ENCODE peak calls at places on chromosomes 4 and X, in nine cellular contexts. D is kidney epithelial cell; J is activated CD4-positive, alpha-beta T cell treated with anti-CD3 and anti-CD28 coated beads, Interleukin-2, amount 10 ng/mL, durations not matched to agents 7 days and 5 days; S is tibial nerve; W is fibroblast of mammary gland; F is NCI-H460; T is fibroblast of pulmonary artery; O is astrocyte of the spinal cord; C is activated naive CD8-positive, alpha-beta T cell treated with anti-CD3 and anti-CD28 coated beads, Interleukin-2, amount 50 U/mL, for 16 hours. U is an unnamed sample.

GRCh38 chr4:24970191-24970590 is 57.3 kb upstream of the CCDC149 start:
- DNase-seq in O (no peak), C (no peak), J (no peak), T (no peak), F (no peak), W (no peak), S (no peak), D (no peak), U (no peak)

GRCh38 chr4:140595065-140595464 is 26.3 kb upstream of the UCP1 start:
- DNase-seq in S (no peak), O (no peak), W (peak), C (no peak), T (peak), J (no peak), F (peak), D (no peak), U (peak)

GRCh38 chr4:106869551-106869950 is 166.6 kb downstream of the DKK2 start:
- DNase-seq in C (no peak), W (peak), S (no peak), O (peak), D (no peak), J (no peak), T (peak), F (no peak), U (no peak)

GRCh38 chr4:142703694-142704309 is 142.3 kb downstream of the INPP4B start:
- DNase-seq in T (no peak), C (no peak), O (no peak), W (no peak), S (no peak), J (peak), D (no peak), F (no peak), U (no peak)

GRCh38 chrX:45295587-45295986 is 94.9 kb upstream of the DIPK2B start:
- DNase-seq in S (no peak), F (no peak), J (no peak), T (peak), W (peak), O (peak), D (peak), C (no peak), U (no peak)

GRCh38 chrX:24203072-24203808 is 53.7 kb downstream of the ZFX start:
- DNase-seq in W (no peak), J (no peak), T (no peak), D (no peak), S (no peak), C (no peak), F (no peak), O (no peak), U (no peak)

GRCh38 chr4:129972257-129972656 is 876.3 kb downstream of the C4orf33 start:
- DNase-seq in T (no peak), C (no peak), F (no peak), D (no peak), J (no peak), W (no peak), O (no peak), S (no peak), U (no peak)

GRCh38 chrX:76184276-76184675 is 11.4 kb downstream of the PBDC1 start:
- DNase-seq in W (no peak), S (no peak), T (peak), O (no peak), D (no peak), C (no peak), J (no peak), F (no peak), U (no peak)

GRCh38 chr4:127829014-127829413 is 46.9 kb downstream of the HSPA4L start:
- DNase-seq in J (no peak), S (no peak), T (no peak), D (no peak), F (no peak), W (no peak), C (no peak), O (no peak), U (no peak)

GRCh38 chr4:56657818-56658217 is 23.3 kb downstream of the HOPX start:
- DNase-seq in T (no peak), J (no peak), D (no peak), O (no peak), F (no peak), S (no peak), C (no peak), W (no peak), U (no peak)

GRCh38 chr4:167117273-167117672 is 117.0 kb downstream of the SPOCK3 start:
- DNase-seq in D (no peak), C (no peak), F (no peak), W (no peak), O (no peak), T (no peak), J (no peak), S (no peak), U (no peak)

GRCh38 chr4:142248946-142249345 is 597.2 kb downstream of the INPP4B start:
- DNase-seq in F (no peak), J (no peak), C (no peak), S (no peak), O (peak), T (peak), W (peak), D (no peak), U (no peak)

GRCh38 chrX:87805829-87806490 is 288.4 kb downstream of the KLHL4 start:
- DNase-seq in O (peak), C (no peak), F (no peak), T (peak), D (no peak), W (peak), S (no peak), J (no peak), U (no peak)

GRCh38 chr4:8779371-8779988 is 92.2 kb downstream of the HMX1 start:
- DNase-seq in S (no peak), T (no peak), W (no peak), F (no peak), D (no peak), J (no peak), C (no peak), O (no peak), U (no peak)

U was measured in H9.